ENCODE peak calls at places on chromosomes 12 and 14, in seven cellular contexts. B, V, F, J, Z, R and I are unnamed samples.

GRCh38 chr14:99775351-99775750 is 17.9 kb upstream of the EML1 start:
- DNase-seq in B (no peak), V (no peak), F (no peak), J (no peak), Z (no peak), R (no peak), I (no peak)

GRCh38 chr14:59481407-59482119 is 2.6 kb downstream of the L3HYPDH start:
- DNase-seq in B (peak), V (no peak), F (peak), J (no peak), Z (no peak), R (no peak), I (no peak)

GRCh38 chr12:48454675-48455074 is 17.7 kb upstream of the ANP32D start:
- DNase-seq in B (peak), V (no peak), F (no peak), J (no peak), Z (no peak), R (peak), I (no peak)

GRCh38 chr14:71202881-71203280 is 295.6 kb downstream of the PCNX1 start:
- DNase-seq in B (peak), V (no peak), F (peak), J (no peak), Z (no peak), R (no peak), I (no peak)

GRCh38 chr12:112096667-112097066 is 11.9 kb downstream of the NAA25 start:
- DNase-seq in B (peak), V (no peak), F (peak), J (no peak), Z (no peak), R (peak), I (no peak)

GRCh38 chr12:130969223-130969622 is 15.5 kb downstream of the ADGRD1 start:
- DNase-seq in B (no peak), V (no peak), F (no peak), J (no peak), Z (no peak), R (no peak), I (no peak)

GRCh38 chr12:94649349-94650142 is 811 bp downstream of the TMCC3 start:
- DNase-seq in B (peak), V (peak), F (peak), J (peak), Z (peak), R (peak), I (peak)

GRCh38 chr12:118188690-118189371 is 52.9 kb downstream of the PEBP1 start:
- DNase-seq in B (peak), V (no peak), F (no peak), J (peak), Z (no peak), R (peak), I (peak)

GRCh38 chr14:28630100-28630499 is 136.5 kb upstream of the FOXG1 start:
- DNase-seq in B (no peak), V (no peak), F (no peak), J (no peak), Z (no peak), R (no peak), I (no peak)

GRCh38 chr14:99247772-99248171 is 24.2 kb downstream of the BCL11B start:
- DNase-seq in B (no peak), V (no peak), F (no peak), J (no peak), Z (no peak), R (no peak), I (no peak)

GRCh38 chr12:63064080-63064479 is 86.9 kb downstream of the AVPR1A start:
- DNase-seq in B (peak), V (no peak), F (peak), J (no peak), Z (no peak), R (peak), I (no peak)

GRCh38 chr14:105878125-105878524 is 351.7 kb downstream of the TMEM121 start:
- DNase-seq in B (no peak), V (peak), F (no peak), J (no peak), Z (no peak), R (no peak), I (peak)

GRCh38 chr14:54348001-54348611 is 48.7 kb upstream of the CDKN3 start:
- DNase-seq in B (peak), V (no peak), F (peak), J (no peak), Z (no peak), R (no peak), I (no peak)

GRCh38 chr14:32611752-32612151 is 282.7 kb downstream of the AKAP6 start:
- DNase-seq in B (peak), V (no peak), F (peak), J (no peak), Z (no peak), R (no peak), I (no peak)

GRCh38 chr14:36028218-36028617 is 148.3 kb downstream of the PTCSC3 start:
- DNase-seq in B (no peak), V (no peak), F (no peak), J (no peak), Z (peak), R (no peak), I (no peak)

GRCh38 chr14:65302571-65303184 is 109.9 kb upstream of the FUT8 start:
- DNase-seq in B (no peak), V (no peak), F (no peak), J (no peak), Z (no peak), R (no peak), I (no peak)

GRCh38 chr14:66074546-66074945 is 411.6 kb upstream of the CCDC196 start:
- DNase-seq in B (no peak), V (no peak), F (no peak), J (no peak), Z (no peak), R (no peak), I (no peak)

GRCh38 chr12:68792952-68793351 is 15.0 kb upstream of the MDM2 start:
- DNase-seq in B (no peak), V (no peak), F (peak), J (no peak), Z (no peak), R (peak), I (no peak)

GRCh38 chr14:94145902-94146527 is 16.6 kb upstream of the IFI27L2 start:
- DNase-seq in B (no peak), V (no peak), F (no peak), J (no peak), Z (no peak), R (no peak), I (no peak)

GRCh38 chr12:101697197-101697929 is at the start of gene CHPT1:
- DNase-seq in B (peak), V (peak), F (peak), J (peak), Z (peak), R (peak), I (peak)

GRCh38 chr12:57522887-57523705 is 472 bp downstream of the MBD6 start:
- DNase-seq in B (peak), V (peak), F (peak), J (peak), Z (no peak), R (peak), I (peak)

GRCh38 chr14:39229222-39229543 is 4.5 kb upstream of the MIA2 start:
- DNase-seq in B (no peak), V (no peak), F (peak), J (no peak), Z (no peak), R (no peak), I (no peak)

GRCh38 chr12:76871082-76871481 is 7.7 kb downstream of the CSRP2 start:
- DNase-seq in B (no peak), V (no peak), F (no peak), J (no peak), Z (no peak), R (no peak), I (no peak)

GRCh38 chr12:33438890-33439586 is 581 bp downstream of the SYT10 start:
- DNase-seq in B (no peak), V (peak), F (peak), J (no peak), Z (peak), R (no peak), I (peak)

GRCh38 chr12:119328111-119328510 is 6.4 kb upstream of the CCDC60 start:
- DNase-seq in B (no peak), V (no peak), F (no peak), J (no peak), Z (peak), R (no peak), I (no peak)

GRCh38 chr14:103087343-103087835 is 3.4 kb downstream of the LBHD2 start:
- DNase-seq in B (no peak), V (peak), F (no peak), J (no peak), Z (no peak), R (no peak), I (peak)

GRCh38 chr14:90554341-90554740 is 157.5 kb downstream of the CALM1 start:
- DNase-seq in B (no peak), V (no peak), F (no peak), J (peak), Z (no peak), R (no peak), I (no peak)

GRCh38 chr12:19700969-19701368 is 261.7 kb downstream of the AEBP2 start:
- DNase-seq in B (no peak), V (no peak), F (no peak), J (no peak), Z (no peak), R (no peak), I (no peak)

GRCh38 chr14:96062010-96062409 is 22.8 kb downstream of the C14orf132 start:
- DNase-seq in B (no peak), V (no peak), F (no peak), J (no peak), Z (no peak), R (no peak), I (no peak)

GRCh38 chr14:47273939-47274338 is 401.5 kb downstream of the MDGA2 start:
- DNase-seq in B (no peak), V (no peak), F (no peak), J (no peak), Z (no peak), R (no peak), I (no peak)